ENCODE peak calls at places on chromosomes 6 and 20, in seven cellular contexts. W is neural progenitor cell, J is endothelial cell of umbilical vein, P is H1, A is HCT116, R is GM23248, X is mammary epithelial cell. Q is an unnamed sample.

GRCh38 chr6:30981942-30982772 is 1.4 kb upstream of the MUC21 start:
- DNase-seq in W (peak), J (peak), P (no peak), A (no peak), R (peak), X (peak), Q (peak)

GRCh38 chr6:137872071-137872470 is 5.0 kb downstream of the TNFAIP3 start:
- DNase-seq in W (no peak), J (peak), P (no peak), A (no peak), R (peak), X (peak), Q (no peak)

GRCh38 chr6:125943528-125944433 is 12.8 kb upstream of the HINT3 start:
- DNase-seq in W (no peak), J (no peak), P (no peak), A (no peak), R (no peak), X (no peak), Q (no peak)

GRCh38 chr6:7261030-7261841 is 51.8 kb downstream of the SSR1 start:
- DNase-seq in W (peak), J (peak), P (peak), A (peak), R (peak), X (peak), Q (peak)

GRCh38 chr6:151681426-151682059 is 125.9 kb upstream of the ESR1 start:
- DNase-seq in W (no peak), J (no peak), P (no peak), A (no peak), R (peak), X (no peak), Q (peak)

GRCh38 chr6:23823421-23823820 is 302.6 kb upstream of the NRSN1 start:
- DNase-seq in W (no peak), J (no peak), P (no peak), A (no peak), R (no peak), X (no peak), Q (no peak)

GRCh38 chr6:37432916-37433656 is at the start of gene CMTR1:
- DNase-seq in W (peak), J (peak), P (peak), A (peak), R (peak), X (peak), Q (peak)

GRCh38 chr6:124234806-124235205 is 431.1 kb downstream of the NKAIN2 start:
- DNase-seq in W (no peak), J (no peak), P (no peak), A (no peak), R (no peak), X (no peak), Q (no peak)

GRCh38 chr6:8029243-8029870 is 34.8 kb downstream of the BLOC1S5 start:
- DNase-seq in W (peak), J (peak), P (no peak), A (no peak), R (peak), X (no peak), Q (no peak)

GRCh38 chr6:26493258-26493657 is 6.8 kb upstream of the BTN1A1 start:
- DNase-seq in W (no peak), J (peak), P (no peak), A (no peak), R (peak), X (no peak), Q (peak)

GRCh38 chr20:46040902-46041535 is 12.0 kb downstream of the SLC12A5 start:
- DNase-seq in W (peak), J (peak), P (no peak), A (no peak), R (peak), X (peak), Q (peak)

GRCh38 chr6:82246802-82247633 is 526 bp downstream of the IBTK start:
- DNase-seq in W (peak), J (peak), P (no peak), A (peak), R (peak), X (peak), Q (peak)

GRCh38 chr6:148075352-148075751 is 267.3 kb upstream of the SASH1 start:
- DNase-seq in W (no peak), J (no peak), P (no peak), A (no peak), R (no peak), X (no peak), Q (no peak)

GRCh38 chr6:35713006-35713405 is 23.8 kb upstream of the ARMC12 start:
- DNase-seq in W (no peak), J (no peak), P (no peak), A (no peak), R (no peak), X (no peak), Q (no peak)

GRCh38 chr6:7446644-7447325 is 57.2 kb downstream of the RIOK1 start:
- DNase-seq in W (peak), J (no peak), P (no peak), A (no peak), R (no peak), X (peak), Q (no peak)

GRCh38 chr20:24960302-24960801 is 11.3 kb downstream of the CST7 start:
- DNase-seq in W (no peak), J (no peak), P (no peak), A (no peak), R (no peak), X (no peak), Q (no peak)

GRCh38 chr6:160996316-160996715 is 4.7 kb downstream of the MAP3K4 start:
- DNase-seq in W (no peak), J (peak), P (no peak), A (no peak), R (no peak), X (peak), Q (peak)

GRCh38 chr6:42173101-42173500 is at the start of gene GUCA1A:
- DNase-seq in W (no peak), J (no peak), P (no peak), A (no peak), R (no peak), X (no peak), Q (no peak)

GRCh38 chr20:32894711-32895355 is 36.1 kb downstream of the EFCAB8 start:
- DNase-seq in W (no peak), J (no peak), P (no peak), A (no peak), R (no peak), X (peak), Q (no peak)
- H3K27ac ChIP-seq in W (no peak), J (no peak), P (no peak), A (no peak), R (no peak), X (no peak), Q (no peak)

GRCh38 chr20:53930651-53931504 is 139.5 kb downstream of the BCAS1 start:
- DNase-seq in W (no peak), J (no peak), P (no peak), A (no peak), R (peak), X (peak), Q (no peak)

GRCh38 chr20:53931597-53931996 is 138.8 kb downstream of the BCAS1 start:
- DNase-seq in W (no peak), J (no peak), P (no peak), A (no peak), R (no peak), X (no peak), Q (no peak)

GRCh38 chr20:53927990-53928389 is 142.4 kb downstream of the BCAS1 start:
- DNase-seq in W (no peak), J (no peak), P (no peak), A (no peak), R (no peak), X (no peak), Q (no peak)

GRCh38 chr20:53929399-53929798 is 141.0 kb downstream of the BCAS1 start:
- DNase-seq in W (no peak), J (no peak), P (no peak), A (no peak), R (no peak), X (no peak), Q (no peak)

DNA sequence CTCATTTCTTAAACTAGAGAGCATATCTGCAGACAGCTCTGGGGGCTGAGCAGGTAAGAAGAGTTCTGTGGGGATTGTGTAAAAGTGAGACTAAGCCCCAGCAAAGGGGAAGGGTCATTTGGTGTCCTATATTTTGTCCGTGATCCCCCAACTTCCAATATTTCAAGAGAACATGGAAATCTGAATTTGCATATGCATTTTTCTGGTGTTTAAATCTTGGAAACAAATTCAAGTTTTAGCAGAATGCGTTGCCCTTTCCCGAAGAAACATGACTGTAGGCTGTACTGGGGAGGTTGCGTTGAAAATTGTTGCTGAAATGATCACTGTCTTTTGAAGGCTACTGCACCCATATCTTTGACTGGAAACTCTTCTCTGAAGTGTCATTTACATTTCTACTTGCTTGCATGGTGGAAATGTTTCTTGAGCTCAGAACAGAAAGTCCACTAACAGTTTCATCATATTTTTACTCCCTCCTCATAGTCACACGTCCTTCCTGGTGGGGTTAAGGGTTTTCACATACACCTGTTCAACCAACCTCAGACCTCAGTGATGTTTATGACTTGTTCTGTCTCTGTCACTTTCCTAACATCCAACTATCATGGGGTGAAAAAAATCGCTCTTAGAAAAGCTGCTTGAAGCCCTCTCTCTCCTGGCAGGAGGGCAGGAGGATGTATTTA is 140.3 kb downstream of the BCAS1 start:
- DNase-seq in W (no peak), J (no peak), P (no peak), A (no peak), R (no peak), X (no peak), Q (no peak)
- H3K9ac ChIP-seq in W (no peak), J (no peak), P (no peak), A (no peak), R (no peak), X (no peak), Q (no peak)

DNA sequence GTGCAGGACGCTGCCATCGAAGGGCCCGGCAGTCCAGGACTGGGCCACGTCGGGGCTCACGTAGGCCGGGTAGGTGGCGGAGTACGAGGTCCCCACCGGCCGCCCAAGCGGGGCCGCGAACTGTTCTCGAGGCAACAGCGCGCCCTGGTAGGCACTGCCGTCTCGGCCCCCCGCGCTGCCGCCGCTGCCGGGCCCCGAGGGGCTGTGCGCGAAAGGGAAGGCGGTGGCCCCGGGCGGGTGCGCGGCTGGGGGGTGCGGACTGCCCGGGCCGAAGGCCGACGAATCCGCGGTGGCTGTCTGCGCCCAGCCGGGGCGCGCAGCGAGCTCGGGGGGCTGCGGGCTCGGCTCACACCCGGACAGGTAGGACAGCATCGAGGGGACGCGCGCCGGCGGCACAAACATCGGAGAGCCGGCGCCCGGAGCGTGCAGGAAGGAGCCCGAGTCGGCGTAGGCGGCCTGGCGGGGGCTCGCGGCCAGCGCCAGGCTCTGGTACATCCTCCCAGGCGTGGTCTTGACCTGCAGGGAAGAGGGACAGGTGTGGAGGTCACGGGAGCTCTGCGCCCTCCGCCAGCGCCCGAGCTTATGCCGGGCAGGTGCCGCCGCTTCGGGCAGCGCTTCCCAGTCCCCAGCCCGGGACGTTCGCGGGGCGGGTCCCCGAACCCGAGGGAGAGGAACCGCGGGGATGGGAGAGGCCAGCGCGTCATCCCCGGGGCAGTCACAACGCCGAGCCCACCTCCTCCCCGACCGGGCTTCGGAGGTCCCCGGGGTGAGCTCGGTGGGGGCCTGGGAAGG is 572 bp downstream of the GATA5 start:
- DNase-seq in W (peak), J (no peak), P (no peak), A (no peak), R (no peak), X (no peak), Q (no peak)
- TF ChIP-seq EZH2 in W (peak), J (peak), P (peak), A (no peak), R (no peak), X (no peak), Q (peak)

GRCh38 chr6:110358536-110359148 is 493 bp upstream of the METTL24 start:
- DNase-seq in W (no peak), J (no peak), P (no peak), A (no peak), R (peak), X (no peak), Q (no peak)
- H3K27ac ChIP-seq in W (no peak), J (no peak), P (no peak), A (no peak), R (no peak), X (no peak), Q (no peak)